ENCODE peak calls at places on chromosomes 16 and 17, in ten cellular contexts. T, L, V, R, G, J, N, C, X and F are unnamed samples.
A peak's percentile ranks its signal among the peaks of the same experiment; 100 is the strongest.

GRCh38 chr16:76583466-76583865 is 306.3 kb downstream of the CNTNAP4 start:
- DNase-seq in T (no peak), L (no peak), V (peak; percentile 6), R (no peak), G (no peak), J (no peak), N (no peak), C (no peak), X (no peak), F (no peak)

GRCh38 chr17:76551685-76552084 is 11.8 kb downstream of the PRCD start:
- DNase-seq in T (no peak), L (no peak), V (no peak), R (no peak), G (no peak), J (no peak), N (no peak), C (no peak), X (no peak), F (no peak)

GRCh38 chr17:73286863-73287296 is 24.9 kb downstream of the CDC42EP4 start:
- DNase-seq in T (no peak), L (peak; percentile 64), V (no peak), R (no peak), G (no peak), J (no peak), N (no peak), C (no peak), X (peak; percentile 41), F (no peak)

GRCh38 chr17:56142325-56142724 is 10.9 kb upstream of the ANKFN1 start:
- DNase-seq in T (no peak), L (peak; percentile 26), V (no peak), R (no peak), G (no peak), J (no peak), N (no peak), C (peak; percentile 86), X (peak; percentile 95), F (peak; percentile 96)

GRCh38 chr17:70268383-70268782 is 99.1 kb downstream of the KCNJ2 start:
- DNase-seq in T (no peak), L (no peak), V (no peak), R (no peak), G (no peak), J (no peak), N (no peak), C (no peak), X (no peak), F (no peak)

GRCh38 chr17:61467416-61468262 is 15.4 kb downstream of the TBX4 start:
- DNase-seq in T (no peak), L (no peak), V (peak; percentile 46), R (peak; percentile 70), G (peak; percentile 28), J (peak; percentile 70), N (peak; percentile 64), C (no peak), X (peak; percentile 52), F (peak; percentile 9)

GRCh38 chr16:28937222-28937876 is 5.6 kb downstream of the CD19 start:
- DNase-seq in T (no peak), L (no peak), V (no peak), R (no peak), G (no peak), J (peak; percentile 82), N (no peak), C (no peak), X (no peak), F (no peak)

GRCh38 chr17:66255112-66255511 is 25.9 kb upstream of the APOH start:
- DNase-seq in T (no peak), L (peak; percentile 57), V (peak; percentile 36), R (peak; percentile 10), G (peak; percentile 63), J (no peak), N (peak; percentile 47), C (no peak), X (peak; percentile 83), F (peak; percentile 68)

GRCh38 chr16:74521691-74522090 is 85.2 kb downstream of the GLG1 start:
- DNase-seq in T (no peak), L (no peak), V (peak; percentile 6), R (no peak), G (peak; percentile 63), J (no peak), N (no peak), C (no peak), X (peak; percentile 35), F (peak; percentile 43)

GRCh38 chr16:46873201-46873600 is 11.0 kb upstream of the GPT2 start:
- DNase-seq in T (no peak), L (no peak), V (no peak), R (no peak), G (no peak), J (no peak), N (no peak), C (no peak), X (no peak), F (no peak)

GRCh38 chr17:47615766-47616424 is 33.8 kb upstream of the KPNB1 start:
- DNase-seq in T (no peak), L (peak; percentile 19), V (no peak), R (no peak), G (no peak), J (no peak), N (no peak), C (peak; percentile 7), X (peak; percentile 62), F (peak; percentile 50)

GRCh38 chr16:56357765-56358322 is 67.5 kb downstream of the AMFR start:
- DNase-seq in T (no peak), L (no peak), V (no peak), R (no peak), G (no peak), J (peak; percentile 76), N (peak; percentile 45), C (no peak), X (no peak), F (no peak)

GRCh38 chr17:7988750-7989178 is 13.7 kb upstream of the GUCY2D start:
- DNase-seq in T (no peak), L (peak; percentile 55), V (peak; percentile 85), R (peak; percentile 60), G (peak; percentile 85), J (peak; percentile 26), N (no peak), C (peak; percentile 59), X (peak; percentile 86), F (peak; percentile 91)

GRCh38 chr17:48052956-48053757 is 5.0 kb downstream of the NFE2L1 start:
- DNase-seq in T (no peak), L (no peak), V (peak; percentile 91), R (no peak), G (no peak), J (peak; percentile 93), N (no peak), C (no peak), X (peak; percentile 40), F (peak; percentile 35)

GRCh38 chr17:74484066-74484465 is 17.6 kb downstream of the CD300A start:
- DNase-seq in T (no peak), L (no peak), V (no peak), R (no peak), G (no peak), J (peak; percentile 39), N (no peak), C (no peak), X (no peak), F (no peak)

GRCh38 chr17:44204453-44204882 is 4.8 kb upstream of the ATXN7L3 start:
- DNase-seq in T (no peak), L (peak; percentile 57), V (no peak), R (no peak), G (peak; percentile 48), J (peak; percentile 86), N (no peak), C (no peak), X (peak; percentile 61), F (peak; percentile 46)

GRCh38 chr16:1297413-1297773 is 12.0 kb upstream of the UBE2I start:
- DNase-seq in T (no peak), L (no peak), V (no peak), R (no peak), G (no peak), J (no peak), N (no peak), C (no peak), X (no peak), F (no peak)

DNA sequence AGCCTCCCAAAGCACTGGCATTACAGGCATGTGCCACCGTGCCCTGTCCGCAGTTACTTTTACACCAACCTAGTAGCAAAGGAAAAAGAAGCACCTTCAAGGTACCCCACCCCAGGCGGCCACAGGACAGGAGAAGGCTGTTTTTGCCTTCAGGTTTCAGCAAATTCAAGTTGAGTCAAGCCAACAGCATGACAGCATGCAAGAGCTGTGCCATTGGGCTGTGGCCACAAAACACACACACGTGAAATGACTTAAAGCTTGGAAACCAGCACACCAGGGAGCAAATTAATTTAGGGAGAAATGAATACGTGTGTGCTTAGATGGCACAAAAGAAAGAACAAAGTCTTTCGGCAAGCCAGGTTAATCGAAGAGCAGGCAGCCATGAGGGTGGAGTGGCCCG is 39.7 kb downstream of the ERCC4 start:
- DNase-seq in T (no peak), L (no peak), V (no peak), R (no peak), G (no peak), J (no peak), N (no peak), C (no peak), X (no peak), F (no peak)
- TF ChIP-seq CTCF in T (no peak), L (no peak), V (no peak), R (no peak), G (no peak), J (no peak), N (no peak), C (no peak), X (no peak), F (no peak)

GRCh38 chr16:54048994-54049929 is 237.3 kb downstream of the IRX3 start:
- DNase-seq in T (no peak), L (no peak), V (no peak), R (no peak), G (no peak), J (no peak), N (no peak), C (no peak), X (no peak), F (no peak)
- TF ChIP-seq CTCF in T (no peak), L (no peak), V (no peak), R (no peak), G (no peak), J (no peak), N (no peak), C (no peak), X (no peak), F (no peak)

GRCh38 chr17:34533811-34534527 is 45.4 kb upstream of the TMEM132E start:
- DNase-seq in T (no peak), L (no peak), V (no peak), R (no peak), G (no peak), J (no peak), N (no peak), C (no peak), X (no peak), F (no peak)
- TF ChIP-seq CTCF in T (no peak), L (no peak), V (no peak), R (no peak), G (no peak), J (no peak), N (no peak), C (no peak), X (no peak), F (no peak)

GRCh38 chr16:58127033-58127556 is 2.1 kb downstream of the CFAP20 start:
- DNase-seq in T (no peak), L (no peak), V (no peak), R (no peak), G (peak; percentile 38), J (no peak), N (no peak), C (peak; percentile 14), X (peak; percentile 43), F (peak; percentile 83)
- TF ChIP-seq CTCF in T (peak; percentile 48), L (peak; percentile 38), V (peak; percentile 36), R (peak; percentile 19), G (peak; percentile 37), J (no peak), N (no peak), C (peak; percentile 33), X (peak; percentile 38), F (peak; percentile 65)